ENCODE peak calls at places on chromosomes 4 and X, in nine cellular contexts. C is GM13976, B is GM12864, Y is B cell, A is cardiac fibroblast, D is choroid plexus epithelial cell, T is H9, L is WTC11, R is GM12865. Q is an unnamed sample.
A peak's percentile ranks its signal among the peaks of the same experiment; 100 is the strongest.

GRCh38 chrX:96372313-96373046 is 312.2 kb upstream of the DIAPH2 start:
- DNase-seq in C (peak; percentile 17), B (peak; percentile 1), Y (no peak), A (peak; percentile 74), D (peak; percentile 80), T (peak; percentile 33), L (no peak), R (peak; percentile 34), Q (no peak)

GRCh38 chrX:56281789-56282188 is 49.6 kb downstream of the KLF8 start:
- DNase-seq in C (no peak), B (no peak), Y (no peak), A (peak; percentile 26), D (peak; percentile 35), T (no peak), L (no peak), R (peak; percentile 4), Q (no peak)

GRCh38 chrX:31168596-31168995 is 96.8 kb upstream of the FTHL17 start:
- DNase-seq in C (peak; percentile 4), B (peak; percentile 40), Y (no peak), A (no peak), D (no peak), T (no peak), L (no peak), R (peak; percentile 58), Q (no peak)

GRCh38 chr4:100632163-100632562 is 114.3 kb upstream of the EMCN start:
- DNase-seq in C (no peak), B (no peak), Y (no peak), A (no peak), D (no peak), T (no peak), L (no peak), R (no peak), Q (no peak)

GRCh38 chr4:3321295-3321889 is 28.6 kb downstream of the RGS12 start:
- DNase-seq in C (no peak), B (no peak), Y (no peak), A (no peak), D (no peak), T (no peak), L (no peak), R (no peak), Q (no peak)

GRCh38 chr4:138542191-138542771 is 300.1 kb upstream of the SLC7A11 start:
- DNase-seq in C (no peak), B (no peak), Y (no peak), A (no peak), D (no peak), T (no peak), L (no peak), R (no peak), Q (no peak)

GRCh38 chrX:150429577-150429976 is 66.5 kb downstream of the MAMLD1 start:
- DNase-seq in C (no peak), B (no peak), Y (no peak), A (peak; percentile 80), D (peak; percentile 76), T (no peak), L (no peak), R (no peak), Q (no peak)

GRCh38 chr4:67931256-67931655 is 32.0 kb downstream of the TMPRSS11A start:
- DNase-seq in C (no peak), B (no peak), Y (no peak), A (no peak), D (no peak), T (no peak), L (no peak), R (no peak), Q (no peak)

GRCh38 chr4:22391548-22391947 is 124.3 kb downstream of the ADGRA3 start:
- DNase-seq in C (no peak), B (no peak), Y (no peak), A (peak; percentile 22), D (peak; percentile 61), T (no peak), L (no peak), R (no peak), Q (no peak)

GRCh38 chrX:112849010-112849409 is 8.4 kb upstream of the AMOT start:
- DNase-seq in C (no peak), B (no peak), Y (peak; percentile 36), A (peak; percentile 5), D (no peak), T (no peak), L (no peak), R (no peak), Q (no peak)

GRCh38 chrX:32871636-32872035 is 339.7 kb downstream of the DMD start:
- DNase-seq in C (no peak), B (no peak), Y (no peak), A (peak; percentile 71), D (peak; percentile 16), T (no peak), L (no peak), R (no peak), Q (no peak)

GRCh38 chr4:188930822-188931221 is 791.6 kb downstream of the TRIML1 start:
- DNase-seq in C (no peak), B (no peak), Y (no peak), A (no peak), D (peak; percentile 2), T (no peak), L (peak; percentile 52), R (no peak), Q (peak; percentile 67)

GRCh38 chrX:65509400-65509799 is 25.2 kb downstream of the LAS1L start:
- DNase-seq in C (no peak), B (no peak), Y (no peak), A (no peak), D (no peak), T (no peak), L (no peak), R (no peak), Q (no peak)

GRCh38 chr4:121308328-121308663 is 72.5 kb downstream of the QRFPR start:
- DNase-seq in C (no peak), B (no peak), Y (no peak), A (no peak), D (no peak), T (no peak), L (no peak), R (no peak), Q (no peak)

GRCh38 chr4:147518846-147519767 is 38.2 kb downstream of the EDNRA start:
- DNase-seq in C (peak; percentile 46), B (peak; percentile 50), Y (no peak), A (peak; percentile 90), D (peak; percentile 93), T (peak; percentile 62), L (peak; percentile 70), R (peak; percentile 87), Q (peak; percentile 65)

GRCh38 chr4:878796-879729 is 53.1 kb downstream of the GAK start:
- DNase-seq in C (no peak), B (no peak), Y (no peak), A (no peak), D (no peak), T (no peak), L (no peak), R (no peak), Q (no peak)

GRCh38 chr4:128461300-128462103 is 173.9 kb upstream of the PGRMC2 start:
- DNase-seq in C (no peak), B (no peak), Y (no peak), A (peak; percentile 89), D (peak; percentile 94), T (no peak), L (no peak), R (peak; percentile 44), Q (no peak)

GRCh38 chrX:63784902-63785692 is at the start of gene ARHGEF9:
- DNase-seq in C (peak; percentile 26), B (no peak), Y (peak; percentile 25), A (peak; percentile 7), D (peak; percentile 5), T (peak; percentile 72), L (peak; percentile 64), R (peak; percentile 9), Q (peak; percentile 69)

GRCh38 chr4:53656421-53656981 is 65.2 kb upstream of the LNX1 start:
- DNase-seq in C (no peak), B (no peak), Y (no peak), A (peak; percentile 57), D (peak; percentile 42), T (no peak), L (no peak), R (no peak), Q (no peak)
- TF ChIP-seq CTCF in C (no peak), B (no peak), Y (no peak), A (peak; percentile 61), D (peak; percentile 70), T (peak; percentile 38), L (no peak), R (no peak), Q (no peak)

GRCh38 chr4:159444668-159445067 is 341.8 kb downstream of the RAPGEF2 start:
- DNase-seq in C (no peak), B (no peak), Y (no peak), A (peak; percentile 38), D (peak; percentile 63), T (no peak), L (no peak), R (no peak), Q (no peak)
- TF ChIP-seq CTCF in C (no peak), B (no peak), Y (no peak), A (peak; percentile 17), D (peak; percentile 42), T (peak; percentile 29), L (no peak), R (no peak), Q (no peak)

GRCh38 chrX:38692961-38693360 is 108.3 kb upstream of the MID1IP1 start:
- DNase-seq in C (no peak), B (no peak), Y (no peak), A (peak; percentile 14), D (no peak), T (no peak), L (no peak), R (no peak), Q (no peak)
- TF ChIP-seq CTCF in C (no peak), B (no peak), Y (no peak), A (no peak), D (no peak), T (no peak), L (no peak), R (no peak), Q (no peak)

GRCh38 chr4:89419121-89419695 is 111.6 kb upstream of the GPRIN3 start:
- DNase-seq in C (no peak), B (no peak), Y (no peak), A (no peak), D (no peak), T (no peak), L (no peak), R (no peak), Q (no peak)

GRCh38 chr4:89410687-89411086 is 103.1 kb upstream of the GPRIN3 start:
- DNase-seq in C (no peak), B (no peak), Y (no peak), A (peak; percentile 43), D (peak; percentile 45), T (no peak), L (no peak), R (no peak), Q (no peak)

GRCh38 chr4:89411539-89411938 is 103.9 kb upstream of the GPRIN3 start:
- DNase-seq in C (no peak), B (no peak), Y (no peak), A (no peak), D (no peak), T (no peak), L (no peak), R (no peak), Q (no peak)

GRCh38 chr4:89416968-89417367 is 109.4 kb upstream of the GPRIN3 start:
- DNase-seq in C (no peak), B (no peak), Y (no peak), A (no peak), D (no peak), T (no peak), L (no peak), R (no peak), Q (no peak)

GRCh38 chr4:89413518-89413917 is 105.9 kb upstream of the GPRIN3 start:
- DNase-seq in C (no peak), B (no peak), Y (no peak), A (no peak), D (no peak), T (no peak), L (no peak), R (no peak), Q (peak; percentile 13)
- TF ChIP-seq CTCF in C (no peak), B (no peak), Y (no peak), A (no peak), D (no peak), T (no peak), L (no peak), R (no peak), Q (no peak)

Q was measured in glutamatergic neuron.